ENCODE peak calls at places on chromosomes 7 and 10, in six cellular contexts. I is ovary; J is left lung; D is effector memory CD4-positive, alpha-beta T cell; N is hepatocyte; Z is OCI-LY7. C is an unnamed sample.

GRCh38 chr10:478471-479245 is 210.8 kb downstream of the DIP2C start:
- DNase-seq in Z (no peak), I (no peak), N (no peak), J (no peak), D (no peak), C (no peak)

GRCh38 chr10:89236221-89236620 is 15.4 kb downstream of the LIPA start:
- DNase-seq in N (no peak), D (no peak), Z (no peak), J (no peak), I (no peak), C (no peak)

GRCh38 chr10:46240684-46241565 is 45.9 kb upstream of the ANTXRL start:
- DNase-seq in I (no peak), Z (no peak), N (no peak), J (no peak), D (no peak), C (no peak)

GRCh38 chr10:116158036-116158435 is 115.0 kb downstream of the GFRA1 start:
- DNase-seq in N (no peak), J (no peak), I (no peak), D (no peak), Z (no peak), C (no peak)

GRCh38 chr10:16986406-16987128 is 143.0 kb downstream of the CUBN start:
- DNase-seq in Z (no peak), D (no peak), N (no peak), I (no peak), J (no peak), C (no peak)

GRCh38 chr7:158384746-158385145 is 202.9 kb downstream of the PTPRN2 start:
- DNase-seq in I (no peak), J (no peak), Z (no peak), D (no peak), N (no peak), C (peak)

GRCh38 chr10:30637881-30638467 is 8.4 kb upstream of the LYZL2 start:
- DNase-seq in Z (no peak), J (no peak), I (no peak), D (no peak), N (peak), C (no peak)

GRCh38 chr10:62018141-62018911 is 116.8 kb downstream of the ARID5B start:
- DNase-seq in J (no peak), Z (no peak), D (no peak), I (no peak), N (no peak), C (no peak)

GRCh38 chr10:84256510-84257342 is 11.9 kb downstream of the RGR start:
- DNase-seq in I (no peak), N (peak), Z (no peak), J (no peak), D (no peak), C (peak)

GRCh38 chr7:55423891-55424290 is 58.8 kb downstream of the LANCL2 start:
- DNase-seq in J (no peak), D (no peak), I (no peak), Z (no peak), N (no peak), C (no peak)

GRCh38 chr7:81327873-81328272 is 409.0 kb upstream of the SEMA3C start:
- DNase-seq in N (no peak), Z (no peak), J (no peak), D (no peak), I (no peak), C (no peak)

GRCh38 chr10:78571286-78571685 is 497.5 kb upstream of the ZMIZ1 start:
- DNase-seq in D (no peak), Z (no peak), I (no peak), N (no peak), J (no peak), C (no peak)

DNA sequence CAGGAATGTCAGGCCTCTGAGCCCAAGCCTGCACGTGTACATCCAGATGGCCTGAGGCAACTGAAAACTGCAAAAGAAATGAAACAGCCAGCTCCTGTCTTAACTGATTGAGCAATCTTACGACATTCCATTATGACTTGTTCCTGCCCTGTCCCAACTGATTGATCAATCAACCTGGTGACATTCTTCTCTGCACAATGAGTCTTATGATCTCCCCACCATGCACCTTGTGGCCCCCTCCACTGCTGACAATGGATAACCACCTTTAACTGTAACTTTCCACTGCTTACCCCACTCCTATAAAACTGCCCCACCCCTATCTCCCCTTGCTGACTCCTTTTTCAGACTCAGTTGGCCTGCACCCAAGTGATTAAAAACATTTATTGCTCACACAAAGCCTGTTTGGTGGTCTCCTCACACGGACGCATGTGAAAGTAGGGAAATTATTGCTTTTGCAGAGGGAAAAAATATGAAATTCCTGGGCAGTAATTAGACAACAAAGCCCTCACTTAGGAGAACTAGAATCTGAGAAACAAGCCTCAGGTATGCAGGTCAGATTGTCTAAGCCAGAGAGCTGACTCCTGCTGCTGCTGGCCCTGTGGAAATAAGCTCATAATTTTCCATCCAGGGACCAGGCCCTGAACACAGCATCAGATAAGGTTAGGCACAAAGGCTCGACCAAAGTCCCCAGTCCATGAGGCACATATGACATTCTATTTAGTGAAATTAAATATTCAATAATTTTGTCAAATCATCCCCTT is 5.3 kb downstream of the CYP3A7 start:
- DNase-seq in Z (no peak), N (peak), J (no peak), I (no peak), D (no peak), C (no peak)
- H3K27ac ChIP-seq in Z (no peak), N (peak), J (no peak), I (no peak), D (no peak), C (no peak)

GRCh38 chr10:29555746-29556481 is 78.9 kb downstream of the SVIL start:
- DNase-seq in Z (no peak), I (no peak), N (no peak), D (no peak), J (no peak), C (no peak)
- H3K27ac ChIP-seq in Z (no peak), I (no peak), N (no peak), D (no peak), J (no peak), C (peak)

GRCh38 chr7:96219382-96220130 is 102.3 kb downstream of the SLC25A13 start:
- DNase-seq in N (no peak), I (no peak), Z (no peak), D (no peak), J (no peak), C (no peak)

GRCh38 chr7:96218844-96219243 is 103.1 kb downstream of the SLC25A13 start:
- DNase-seq in J (no peak), Z (no peak), I (no peak), N (no peak), D (no peak), C (no peak)

GRCh38 chr7:96217147-96217546 is 104.8 kb downstream of the SLC25A13 start:
- DNase-seq in Z (no peak), I (no peak), D (no peak), J (no peak), N (no peak), C (no peak)

GRCh38 chr7:96212474-96212873 is 109.4 kb downstream of the SLC25A13 start:
- DNase-seq in I (no peak), J (no peak), N (no peak), Z (no peak), D (no peak), C (no peak)

DNA sequence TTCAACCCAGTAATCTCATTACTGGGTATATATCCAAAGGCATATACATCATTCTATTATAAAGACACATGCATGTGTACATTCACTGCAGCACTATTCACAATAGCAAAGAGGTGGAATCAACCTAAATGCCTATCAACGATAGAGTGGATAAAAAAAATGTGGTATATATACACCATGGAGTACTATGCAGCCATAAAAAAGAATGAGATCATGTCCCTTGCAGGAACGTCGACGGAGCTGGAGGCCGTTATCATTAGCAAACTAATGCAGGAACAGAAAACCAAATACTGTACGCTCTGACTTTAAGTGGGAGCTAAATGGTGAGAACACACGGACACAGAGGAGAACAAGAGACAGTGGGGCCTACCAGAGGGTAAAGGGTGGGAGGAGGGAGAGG is 105.5 kb downstream of the SLC25A13 start:
- DNase-seq in N (no peak), D (no peak), I (no peak), Z (no peak), J (no peak), C (no peak)
- H3K27ac ChIP-seq in N (no peak), D (no peak), I (no peak), Z (no peak), J (no peak), C (no peak)

DNA sequence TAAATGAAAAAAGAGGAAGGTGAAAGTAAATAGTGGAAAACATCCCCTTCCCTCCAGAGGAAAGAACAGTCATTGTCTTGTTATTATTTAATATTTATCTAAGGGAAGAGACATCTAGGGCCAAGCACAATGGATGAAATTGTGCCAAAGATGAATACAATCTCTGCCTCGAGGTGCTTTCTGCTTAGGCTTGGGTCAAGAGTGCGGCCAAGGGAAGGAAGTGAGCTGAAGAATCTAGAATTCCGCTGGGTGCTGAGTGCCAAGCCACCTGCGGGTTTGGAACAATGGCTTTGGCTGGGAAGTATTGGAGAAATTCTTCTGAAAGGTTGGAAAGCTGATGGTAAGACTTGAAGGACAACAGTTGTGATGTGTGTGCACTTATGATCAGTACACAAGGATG is 531.3 kb upstream of the FZD8 start:
- DNase-seq in N (no peak), I (no peak), Z (no peak), D (no peak), J (no peak), C (no peak)
- H3K27ac ChIP-seq in N (no peak), I (no peak), Z (no peak), D (no peak), J (no peak), C (no peak)

C was measured in aorta.